ENCODE peak calls at places on chromosomes 4 and X, in eight cellular contexts. A, E, X, L, Z, Y, N and C are unnamed samples.
A peak's percentile ranks its signal among the peaks of the same experiment; 100 is the strongest.

GRCh38 chr4:41590591-41590990 is 52.6 kb downstream of the LIMCH1 start:
- DNase-seq in Z (no peak), N (no peak), A (no peak), X (peak; percentile 73), E (peak; percentile 26), Y (no peak), L (no peak), C (no peak)

GRCh38 chr4:13537011-13537831 is 7.1 kb downstream of the NKX3-2 start:
- DNase-seq in Y (no peak), Z (no peak), N (peak; percentile 28), A (no peak), L (no peak), E (no peak), X (no peak), C (no peak)

GRCh38 chr4:187993827-187994226 is 1.7 kb upstream of the ZFP42 start:
- DNase-seq in N (no peak), L (no peak), Z (no peak), E (no peak), Y (peak; percentile 78), X (no peak), A (no peak), C (no peak)

GRCh38 chrX:110178179-110178865 is 139.6 kb downstream of the AMMECR1 start:
- DNase-seq in N (no peak), E (no peak), L (no peak), A (no peak), X (no peak), Z (no peak), Y (no peak), C (no peak)

GRCh38 chrX:154534526-154535322 is 11.9 kb downstream of the G6PD start:
- DNase-seq in L (peak; percentile 92), N (peak; percentile 88), A (peak; percentile 90), Z (peak; percentile 76), Y (peak; percentile 86), E (peak; percentile 92), X (peak; percentile 30), C (peak; percentile 78)

GRCh38 chrX:14398725-14399124 is 130.6 kb upstream of the GLRA2 start:
- DNase-seq in Z (no peak), E (no peak), X (no peak), L (no peak), N (no peak), A (no peak), Y (no peak), C (no peak)

GRCh38 chrX:122241959-122242358 is 942.1 kb upstream of the GRIA3 start:
- DNase-seq in N (no peak), Z (no peak), Y (no peak), L (no peak), X (no peak), A (no peak), E (no peak), C (no peak)

GRCh38 chrX:17977696-17978095 is 116.6 kb upstream of the RAI2 start:
- DNase-seq in E (no peak), L (no peak), N (no peak), Y (no peak), A (no peak), X (no peak), Z (no peak), C (no peak)

GRCh38 chr4:70632028-70632427 is 3.5 kb downstream of the ENAM start:
- DNase-seq in Y (no peak), Z (no peak), N (no peak), E (no peak), A (no peak), L (no peak), X (no peak), C (no peak)

GRCh38 chr4:1109898-1110506 is 3.4 kb downstream of the RNF212 start:
- DNase-seq in Z (no peak), E (no peak), L (no peak), A (no peak), N (no peak), X (no peak), Y (no peak), C (no peak)

GRCh38 chrX:19515615-19516105 is 352 bp upstream of the MAP3K15 start:
- DNase-seq in Z (no peak), E (peak; percentile 49), A (no peak), Y (peak; percentile 12), X (no peak), L (no peak), N (no peak), C (no peak)

GRCh38 chr4:106022454-106022853 is 127.2 kb downstream of the NPNT start:
- DNase-seq in N (no peak), X (no peak), L (no peak), E (no peak), A (no peak), Y (no peak), Z (no peak), C (no peak)

GRCh38 chrX:120761810-120762209 is 113.9 kb downstream of the CT47B1 start:
- DNase-seq in E (no peak), N (no peak), X (no peak), Z (no peak), L (no peak), Y (no peak), A (no peak), C (no peak)

GRCh38 chr4:40622913-40623312 is 6.8 kb downstream of the RBM47 start:
- DNase-seq in A (no peak), L (no peak), Z (no peak), X (no peak), E (no peak), Y (no peak), N (no peak), C (no peak)

GRCh38 chrX:6383911-6384310 is 151.0 kb downstream of the VCX3A start:
- DNase-seq in X (peak; percentile 46), E (no peak), Y (no peak), L (no peak), Z (no peak), A (no peak), N (no peak), C (no peak)

GRCh38 chr4:162265802-162266201 is 102.0 kb upstream of the FSTL5 start:
- DNase-seq in Y (no peak), X (no peak), L (no peak), N (no peak), E (no peak), A (no peak), Z (no peak), C (no peak)

GRCh38 chrX:16633754-16634153 is 16.2 kb upstream of the S100G start:
- DNase-seq in E (no peak), N (no peak), A (no peak), Z (no peak), X (no peak), Y (no peak), L (no peak), C (no peak)

GRCh38 chr4:153573881-153574807 is 108.0 kb downstream of the TMEM131L start:
- DNase-seq in L (peak; percentile 53), A (peak; percentile 49), Y (no peak), E (peak; percentile 61), Z (peak; percentile 8), X (peak; percentile 2), N (peak; percentile 50), C (peak; percentile 84)